ENCODE peak calls at places on chromosome 1, in nine cellular contexts. A is posterior cingulate gyrus; H is mammary epithelial cell; O is stimulated activated CD4-positive, alpha-beta T cell treated with anti-CD3 and anti-CD28 coated beads, Interleukin-2, amount 100 ng/mL, for 24 hours; U is anterior cingulate cortex; I is activated naive CD8-positive, alpha-beta T cell treated with anti-CD3 and anti-CD28 coated beads for 36 hours; C is transverse colon; K is suprapubic skin; X is HuH-7.5. S is an unnamed sample.

GRCh38 chr1:230796626-230797025 is 49.4 kb downstream of the CAPN9 start:
- DNase-seq in A (no peak), I (no peak), O (no peak), H (no peak), C (no peak), X (no peak), U (no peak), K (no peak), S (no peak)

GRCh38 chr1:97427371-97427770 is 493.5 kb downstream of the DPYD start:
- DNase-seq in I (no peak), X (no peak), A (no peak), K (no peak), C (no peak), U (no peak), O (no peak), H (no peak), S (no peak)

GRCh38 chr1:237411621-237412020 is 369.6 kb downstream of the RYR2 start:
- DNase-seq in K (no peak), A (no peak), O (no peak), X (no peak), I (no peak), H (peak), C (no peak), U (no peak), S (no peak)

GRCh38 chr1:21818661-21819060 is 6.6 kb downstream of the LDLRAD2 start:
- DNase-seq in X (peak), I (peak), H (no peak), U (no peak), C (peak), A (no peak), O (peak), K (no peak), S (peak)

GRCh38 chr1:42282867-42283583 is 52.0 kb downstream of the FOXJ3 start:
- DNase-seq in I (no peak), H (peak), U (no peak), X (no peak), O (no peak), K (no peak), C (no peak), A (no peak), S (no peak)

GRCh38 chr1:227175611-227176010 is 142.7 kb downstream of the CDC42BPA start:
- DNase-seq in I (no peak), O (no peak), C (no peak), X (no peak), U (no peak), H (no peak), A (no peak), K (no peak), S (no peak)

GRCh38 chr1:156122086-156122485 is 7.6 kb downstream of the LMNA start:
- DNase-seq in X (no peak), U (no peak), H (no peak), A (no peak), O (no peak), K (no peak), C (no peak), I (no peak), S (no peak)

GRCh38 chr1:179807291-179807690 is 64.2 kb downstream of the FAM163A start:
- DNase-seq in X (no peak), A (no peak), H (no peak), C (no peak), U (no peak), I (no peak), K (no peak), O (no peak), S (no peak)

GRCh38 chr1:73998348-73998959 is 199.5 kb downstream of the LRRIQ3 start:
- DNase-seq in K (no peak), I (no peak), X (no peak), C (no peak), A (no peak), H (peak), O (no peak), U (no peak), S (peak)

GRCh38 chr1:62508187-62508758 is 71.4 kb downstream of the USP1 start:
- DNase-seq in C (no peak), X (no peak), U (no peak), I (no peak), O (no peak), A (no peak), H (peak), K (no peak), S (peak)